ENCODE peak calls at places on chromosomes 4 and X, in five cellular contexts. One of them, this sample, is unnamed.

GRCh38 chrX:140661657-140662056 is 47.9 kb upstream of the LINC00632 start:
- DNase-seq in ovary: no peak
- DNase-seq in fibroblast of mammary gland: no peak
- DNase-seq in IMR-90: peak; percentile 3
- DNase-seq in PC-3: peak; percentile 1
- DNase-seq in this sample: no peak

GRCh38 chr4:128379860-128380259 is 92.2 kb upstream of the PGRMC2 start:
- DNase-seq in ovary: no peak
- DNase-seq in fibroblast of mammary gland: peak; percentile 42
- DNase-seq in IMR-90: peak; percentile 49
- DNase-seq in PC-3: peak; percentile 44
- DNase-seq in this sample: peak; percentile 36

GRCh38 chr4:128958194-128958593 is 135.1 kb downstream of the SCLT1 start:
- DNase-seq in ovary: no peak
- DNase-seq in fibroblast of mammary gland: no peak
- DNase-seq in IMR-90: peak; percentile 6
- DNase-seq in PC-3: no peak
- DNase-seq in this sample: no peak

GRCh38 chr4:4200624-4201023 is 26.1 kb downstream of the OTOP1 start:
- DNase-seq in ovary: no peak
- DNase-seq in fibroblast of mammary gland: no peak
- DNase-seq in IMR-90: peak; percentile 4
- DNase-seq in PC-3: peak; percentile 51
- DNase-seq in this sample: peak; percentile 23

GRCh38 chr4:66929748-66930147 is 615.6 kb downstream of the CENPC start:
- DNase-seq in ovary: no peak
- DNase-seq in fibroblast of mammary gland: no peak
- DNase-seq in IMR-90: no peak
- DNase-seq in PC-3: no peak
- DNase-seq in this sample: no peak

GRCh38 chr4:10115271-10115656 is 1.3 kb downstream of the WDR1 start:
- DNase-seq in ovary: peak; percentile 38
- DNase-seq in fibroblast of mammary gland: peak; percentile 66
- DNase-seq in IMR-90: peak; percentile 60
- DNase-seq in PC-3: peak; percentile 31
- DNase-seq in this sample: peak; percentile 63

GRCh38 chr4:76200771-76201224 is 12.8 kb downstream of the SCARB2 start:
- DNase-seq in ovary: no peak
- DNase-seq in fibroblast of mammary gland: no peak
- DNase-seq in IMR-90: no peak
- DNase-seq in PC-3: no peak
- DNase-seq in this sample: no peak

GRCh38 chr4:145829629-145830395 is 108.8 kb downstream of the ZNF827 start:
- DNase-seq in ovary: no peak
- DNase-seq in fibroblast of mammary gland: no peak
- DNase-seq in IMR-90: no peak
- DNase-seq in PC-3: no peak
- DNase-seq in this sample: no peak

GRCh38 chr4:136810626-136811025 is 721.7 kb downstream of the PCDH18 start:
- DNase-seq in ovary: no peak
- DNase-seq in fibroblast of mammary gland: no peak
- DNase-seq in IMR-90: peak; percentile 11
- DNase-seq in PC-3: peak; percentile 35
- DNase-seq in this sample: no peak

GRCh38 chr4:61500883-61501282 is 300.8 kb downstream of the ADGRL3 start:
- DNase-seq in ovary: no peak
- DNase-seq in fibroblast of mammary gland: peak; percentile 22
- DNase-seq in IMR-90: no peak
- DNase-seq in PC-3: peak; percentile 67
- DNase-seq in this sample: no peak

GRCh38 chr4:123588631-123589223 is 192.1 kb downstream of the SPRY1 start:
- DNase-seq in ovary: no peak
- DNase-seq in fibroblast of mammary gland: no peak
- DNase-seq in IMR-90: peak; percentile 60
- DNase-seq in PC-3: peak; percentile 78
- DNase-seq in this sample: peak; percentile 9

GRCh38 chr4:123676550-123677229 is 280.1 kb downstream of the SPRY1 start:
- DNase-seq in ovary: no peak
- DNase-seq in fibroblast of mammary gland: no peak
- DNase-seq in IMR-90: no peak
- DNase-seq in PC-3: peak; percentile 6
- DNase-seq in this sample: no peak

GRCh38 chrX:48086119-48086518 is 14.7 kb upstream of the ZNF630 start:
- DNase-seq in ovary: no peak
- DNase-seq in fibroblast of mammary gland: no peak
- DNase-seq in IMR-90: no peak
- DNase-seq in PC-3: peak; percentile 59
- DNase-seq in this sample: no peak

GRCh38 chrX:30943984-30944383 is 54.9 kb upstream of the TAB3 start:
- DNase-seq in ovary: no peak
- DNase-seq in fibroblast of mammary gland: no peak
- DNase-seq in IMR-90: no peak
- DNase-seq in PC-3: no peak
- DNase-seq in this sample: no peak

GRCh38 chrX:23694606-23695005 is 27.3 kb downstream of the PRDX4 start:
- DNase-seq in ovary: peak; percentile 68
- DNase-seq in fibroblast of mammary gland: peak; percentile 62
- DNase-seq in IMR-90: peak; percentile 57
- DNase-seq in PC-3: peak; percentile 72
- DNase-seq in this sample: peak; percentile 26

GRCh38 chr4:130335417-130336194 is 1239.7 kb downstream of the C4orf33 start:
- DNase-seq in ovary: no peak
- DNase-seq in fibroblast of mammary gland: no peak
- DNase-seq in IMR-90: no peak
- DNase-seq in PC-3: no peak
- DNase-seq in this sample: no peak

GRCh38 chr4:130333241-130333759 is 1237.3 kb downstream of the C4orf33 start:
- DNase-seq in ovary: no peak
- DNase-seq in fibroblast of mammary gland: no peak
- DNase-seq in IMR-90: no peak
- DNase-seq in PC-3: no peak
- DNase-seq in this sample: no peak

GRCh38 chr4:130336585-130337217 is 1240.7 kb downstream of the C4orf33 start:
- DNase-seq in ovary: no peak
- DNase-seq in fibroblast of mammary gland: peak; percentile 37
- DNase-seq in IMR-90: peak; percentile 20
- DNase-seq in PC-3: no peak
- DNase-seq in this sample: peak; percentile 13
- TF ChIP-seq CTCF in ovary: no peak
- TF ChIP-seq CTCF in fibroblast of mammary gland: peak; percentile 47
- TF ChIP-seq CTCF in IMR-90: peak; percentile 41
- TF ChIP-seq CTCF in PC-3: no peak
- TF ChIP-seq CTCF in this sample: peak; percentile 74

GRCh38 chr4:173017802-173018201 is 150.8 kb upstream of the GALNT7 start:
- DNase-seq in ovary: no peak
- DNase-seq in fibroblast of mammary gland: no peak
- DNase-seq in IMR-90: no peak
- DNase-seq in PC-3: no peak
- DNase-seq in this sample: no peak

GRCh38 chr4:173014836-173015235 is 153.8 kb upstream of the GALNT7 start:
- DNase-seq in ovary: no peak
- DNase-seq in fibroblast of mammary gland: no peak
- DNase-seq in IMR-90: no peak
- DNase-seq in PC-3: no peak
- DNase-seq in this sample: no peak

GRCh38 chr4:173013232-173013932 is 155.2 kb upstream of the GALNT7 start:
- DNase-seq in ovary: no peak
- DNase-seq in fibroblast of mammary gland: peak; percentile 52
- DNase-seq in IMR-90: peak; percentile 48
- DNase-seq in PC-3: peak; percentile 57
- DNase-seq in this sample: peak; percentile 11

GRCh38 chr4:173012608-173013007 is 156.0 kb upstream of the GALNT7 start:
- DNase-seq in ovary: no peak
- DNase-seq in fibroblast of mammary gland: no peak
- DNase-seq in IMR-90: no peak
- DNase-seq in PC-3: no peak
- DNase-seq in this sample: no peak

GRCh38 chr4:173014113-173014558 is 154.5 kb upstream of the GALNT7 start:
- DNase-seq in ovary: no peak
- DNase-seq in fibroblast of mammary gland: peak; percentile 83
- DNase-seq in IMR-90: peak; percentile 85
- DNase-seq in PC-3: peak; percentile 57
- DNase-seq in this sample: peak; percentile 37
- TF ChIP-seq CTCF in ovary: no peak
- TF ChIP-seq CTCF in fibroblast of mammary gland: peak; percentile 42
- TF ChIP-seq CTCF in IMR-90: peak; percentile 29
- TF ChIP-seq CTCF in PC-3: peak; percentile 29
- TF ChIP-seq CTCF in this sample: no peak

GRCh38 chr4:80221161-80221560 is 23.9 kb downstream of the PRDM8 start:
- DNase-seq in ovary: no peak
- DNase-seq in fibroblast of mammary gland: peak; percentile 65
- DNase-seq in IMR-90: peak; percentile 61
- DNase-seq in PC-3: peak; percentile 55
- DNase-seq in this sample: peak; percentile 35
- TF ChIP-seq CTCF in ovary: no peak
- TF ChIP-seq CTCF in fibroblast of mammary gland: peak; percentile 56
- TF ChIP-seq CTCF in IMR-90: peak; percentile 54
- TF ChIP-seq CTCF in PC-3: peak; percentile 45
- TF ChIP-seq CTCF in this sample: peak; percentile 82

DNA sequence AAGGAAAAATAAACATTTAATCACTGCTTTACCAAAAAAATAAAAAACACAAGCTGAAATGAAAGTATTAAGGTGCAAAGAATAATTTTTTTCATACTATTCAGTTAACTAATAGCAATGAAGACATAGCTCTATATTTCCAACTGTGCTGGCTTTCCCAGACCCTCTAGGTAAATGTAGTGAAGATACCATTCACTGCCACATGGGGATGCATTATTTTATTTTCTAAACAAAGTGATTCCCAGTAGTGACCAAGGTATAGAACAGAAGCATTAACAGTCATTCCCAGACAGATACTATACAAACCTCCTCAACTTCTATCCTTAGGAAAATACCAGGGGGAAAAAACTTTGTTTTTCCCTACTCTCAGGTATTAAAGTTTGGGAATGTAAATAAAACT is 39.4 kb downstream of the ANTXR2 start:
- DNase-seq in ovary: no peak
- DNase-seq in fibroblast of mammary gland: no peak
- DNase-seq in IMR-90: no peak
- DNase-seq in PC-3: peak; percentile 12
- DNase-seq in this sample: no peak
- TF ChIP-seq CTCF in ovary: no peak
- TF ChIP-seq CTCF in fibroblast of mammary gland: peak; percentile 6
- TF ChIP-seq CTCF in IMR-90: no peak
- TF ChIP-seq CTCF in PC-3: peak; percentile 36
- TF ChIP-seq CTCF in this sample: peak; percentile 52

GRCh38 chr4:1316537-1317168 is 27.0 kb downstream of the MAEA start:
- DNase-seq in ovary: no peak
- DNase-seq in fibroblast of mammary gland: no peak
- DNase-seq in IMR-90: no peak
- DNase-seq in PC-3: no peak
- DNase-seq in this sample: no peak

GRCh38 chr4:1315838-1316536 is 26.3 kb downstream of the MAEA start:
- DNase-seq in ovary: no peak
- DNase-seq in fibroblast of mammary gland: no peak
- DNase-seq in IMR-90: no peak
- DNase-seq in PC-3: no peak
- DNase-seq in this sample: no peak

GRCh38 chr4:1318046-1318375 is 28.3 kb downstream of the MAEA start:
- DNase-seq in ovary: no peak
- DNase-seq in fibroblast of mammary gland: no peak
- DNase-seq in IMR-90: no peak
- DNase-seq in PC-3: no peak
- DNase-seq in this sample: no peak

GRCh38 chr4:1317177-1318045 is 27.7 kb downstream of the MAEA start:
- DNase-seq in ovary: no peak
- DNase-seq in fibroblast of mammary gland: no peak
- DNase-seq in IMR-90: no peak
- DNase-seq in PC-3: no peak
- DNase-seq in this sample: no peak

GRCh38 chr4:1318488-1319213 is 28.4 kb upstream of the UVSSA start:
- DNase-seq in ovary: no peak
- DNase-seq in fibroblast of mammary gland: no peak
- DNase-seq in IMR-90: no peak
- DNase-seq in PC-3: no peak
- DNase-seq in this sample: no peak
- TF ChIP-seq CTCF in ovary: no peak
- TF ChIP-seq CTCF in fibroblast of mammary gland: peak; percentile 27
- TF ChIP-seq CTCF in IMR-90: peak; percentile 13
- TF ChIP-seq CTCF in PC-3: peak; percentile 56
- TF ChIP-seq CTCF in this sample: peak; percentile 67

GRCh38 chr4:170623899-170624298 is 534.1 kb upstream of the AADAT start:
- DNase-seq in ovary: no peak
- DNase-seq in fibroblast of mammary gland: no peak
- DNase-seq in IMR-90: no peak
- DNase-seq in PC-3: peak; percentile 14
- DNase-seq in this sample: no peak
- TF ChIP-seq CTCF in ovary: no peak
- TF ChIP-seq CTCF in fibroblast of mammary gland: no peak
- TF ChIP-seq CTCF in IMR-90: no peak
- TF ChIP-seq CTCF in PC-3: peak; percentile 32
- TF ChIP-seq CTCF in this sample: no peak

DNA sequence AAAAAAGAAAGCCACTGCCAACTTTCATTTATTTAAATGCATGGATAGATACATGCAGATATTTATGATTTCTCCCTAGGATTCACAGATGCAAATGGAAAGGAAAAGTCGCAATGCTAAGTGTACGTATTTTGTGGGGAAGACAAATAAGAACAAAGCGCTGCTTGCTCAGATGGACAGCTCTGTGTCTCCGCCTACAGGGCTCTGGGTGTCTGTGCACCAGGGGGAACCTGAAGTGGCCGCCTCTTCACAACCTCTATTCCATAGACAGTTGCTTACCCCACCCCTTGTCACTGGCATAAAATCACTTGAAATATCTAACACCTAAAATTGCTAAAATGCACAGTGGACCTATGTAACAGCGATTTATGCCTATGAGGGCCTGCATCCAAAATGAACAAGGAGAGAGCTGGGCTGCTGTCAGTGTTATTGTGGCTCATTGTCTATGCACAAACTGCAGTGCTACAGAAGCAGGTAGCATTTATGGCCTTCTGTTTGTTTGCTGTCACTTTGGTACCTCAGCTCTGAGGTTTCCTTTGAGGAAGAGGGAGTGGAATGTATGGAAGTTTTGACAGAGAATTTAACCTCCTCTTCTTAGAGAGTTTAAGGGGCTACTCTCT is 58.6 kb upstream of the PAGE1 start:
- DNase-seq in ovary: peak; percentile 49
- DNase-seq in fibroblast of mammary gland: peak; percentile 34
- DNase-seq in IMR-90: peak; percentile 28
- DNase-seq in PC-3: peak; percentile 58
- DNase-seq in this sample: no peak
- TF ChIP-seq CTCF in ovary: peak; percentile 38
- TF ChIP-seq CTCF in fibroblast of mammary gland: peak; percentile 74
- TF ChIP-seq CTCF in IMR-90: peak; percentile 54
- TF ChIP-seq CTCF in PC-3: peak; percentile 73
- TF ChIP-seq CTCF in this sample: peak; percentile 67

GRCh38 chr4:38469410-38469809 is 194.6 kb upstream of the KLF3 start:
- DNase-seq in ovary: no peak
- DNase-seq in fibroblast of mammary gland: no peak
- DNase-seq in IMR-90: no peak
- DNase-seq in PC-3: no peak
- DNase-seq in this sample: no peak
- TF ChIP-seq CTCF in ovary: no peak
- TF ChIP-seq CTCF in fibroblast of mammary gland: no peak
- TF ChIP-seq CTCF in IMR-90: no peak
- TF ChIP-seq CTCF in PC-3: no peak
- TF ChIP-seq CTCF in this sample: no peak

This sample was measured in HFFc6.